ENCODE peak calls at places on chromosomes 11 and 22, in seven cellular contexts. One of them, this sample, is unnamed. For H3K4me1, the result is how much of the 10 kb centered on the place peaks cover.

GRCh38 chr22:35725521-35725920 is 7.8 kb downstream of the APOL5 start:
- DNase-seq in left ventricle myocardium inferior: no peak
- DNase-seq in thoracic aorta: no peak
- DNase-seq in ascending aorta: no peak
- DNase-seq in psoas muscle: no peak
- DNase-seq in lung: no peak
- DNase-seq in fibroblast of lung: no peak
- DNase-seq in this sample: no peak

GRCh38 chr11:16385099-16385498 is 28.8 kb upstream of the SOX6 start:
- DNase-seq in ascending aorta: no peak
- DNase-seq in left ventricle myocardium inferior: no peak
- DNase-seq in psoas muscle: no peak
- DNase-seq in fibroblast of lung: no peak
- DNase-seq in lung: no peak
- DNase-seq in thoracic aorta: no peak
- DNase-seq in this sample: no peak

GRCh38 chr11:69351460-69351859 is 57.5 kb downstream of the MYEOV start:
- DNase-seq in thoracic aorta: no peak
- DNase-seq in ascending aorta: no peak
- DNase-seq in psoas muscle: no peak
- DNase-seq in lung: no peak
- DNase-seq in left ventricle myocardium inferior: no peak
- DNase-seq in fibroblast of lung: peak
- DNase-seq in this sample: peak

GRCh38 chr22:46389081-46389480 is 53.6 kb downstream of the TRMU start:
- DNase-seq in psoas muscle: no peak
- DNase-seq in left ventricle myocardium inferior: no peak
- DNase-seq in ascending aorta: no peak
- DNase-seq in lung: no peak
- DNase-seq in thoracic aorta: no peak
- DNase-seq in fibroblast of lung: no peak
- DNase-seq in this sample: no peak

GRCh38 chr11:118939948-118940598 is 14.3 kb upstream of the BCL9L start:
- DNase-seq in lung: no peak
- DNase-seq in ascending aorta: no peak
- DNase-seq in psoas muscle: no peak
- DNase-seq in left ventricle myocardium inferior: no peak
- DNase-seq in thoracic aorta: no peak
- DNase-seq in fibroblast of lung: peak
- DNase-seq in this sample: no peak

GRCh38 chr11:130480721-130481140 is 32.3 kb downstream of the ADAMTS15 start:
- DNase-seq in left ventricle myocardium inferior: no peak
- DNase-seq in psoas muscle: no peak
- DNase-seq in fibroblast of lung: peak
- DNase-seq in ascending aorta: peak
- DNase-seq in lung: no peak
- DNase-seq in thoracic aorta: no peak
- DNase-seq in this sample: no peak

GRCh38 chr11:126061707-126062678 is 673 bp downstream of the CDON start:
- DNase-seq in thoracic aorta: no peak
- DNase-seq in ascending aorta: peak
- DNase-seq in lung: peak
- DNase-seq in fibroblast of lung: peak
- DNase-seq in left ventricle myocardium inferior: peak
- DNase-seq in psoas muscle: peak
- DNase-seq in this sample: no peak

GRCh38 chr11:125886997-125887372 is 483 bp upstream of the HYLS1 start:
- DNase-seq in fibroblast of lung: peak
- DNase-seq in psoas muscle: peak
- DNase-seq in left ventricle myocardium inferior: peak
- DNase-seq in ascending aorta: peak
- DNase-seq in thoracic aorta: no peak
- DNase-seq in lung: peak
- DNase-seq in this sample: peak

GRCh38 chr11:36012410-36012809 is 68.5 kb downstream of the LDLRAD3 start:
- DNase-seq in lung: no peak
- DNase-seq in fibroblast of lung: peak
- DNase-seq in left ventricle myocardium inferior: no peak
- DNase-seq in thoracic aorta: no peak
- DNase-seq in ascending aorta: no peak
- DNase-seq in psoas muscle: no peak
- DNase-seq in this sample: no peak

GRCh38 chr11:79437981-79438630 is 2.7 kb downstream of the TENM4 start:
- DNase-seq in lung: no peak
- DNase-seq in psoas muscle: no peak
- DNase-seq in ascending aorta: peak
- DNase-seq in left ventricle myocardium inferior: no peak
- DNase-seq in fibroblast of lung: peak
- DNase-seq in thoracic aorta: no peak
- DNase-seq in this sample: peak

GRCh38 chr11:3123761-3124733 is 41.1 kb downstream of the OSBPL5 start:
- DNase-seq in psoas muscle: peak
- DNase-seq in thoracic aorta: peak
- DNase-seq in lung: peak
- DNase-seq in ascending aorta: peak
- DNase-seq in fibroblast of lung: peak
- DNase-seq in left ventricle myocardium inferior: peak
- DNase-seq in this sample: peak

GRCh38 chr22:24071686-24072085 is 60.6 kb downstream of the CABIN1 start:
- DNase-seq in left ventricle myocardium inferior: no peak
- DNase-seq in fibroblast of lung: no peak
- DNase-seq in ascending aorta: no peak
- DNase-seq in thoracic aorta: no peak
- DNase-seq in psoas muscle: no peak
- DNase-seq in lung: no peak
- DNase-seq in this sample: no peak

GRCh38 chr11:90171359-90171758 is 36.9 kb downstream of the NAALAD2 start:
- DNase-seq in left ventricle myocardium inferior: no peak
- DNase-seq in fibroblast of lung: no peak
- DNase-seq in ascending aorta: no peak
- DNase-seq in lung: no peak
- DNase-seq in thoracic aorta: no peak
- DNase-seq in psoas muscle: no peak
- DNase-seq in this sample: no peak

GRCh38 chr11:68518191-68518590 is 57.6 kb downstream of the PPP6R3 start:
- DNase-seq in psoas muscle: no peak
- DNase-seq in lung: no peak
- DNase-seq in fibroblast of lung: no peak
- DNase-seq in thoracic aorta: no peak
- DNase-seq in left ventricle myocardium inferior: no peak
- DNase-seq in ascending aorta: no peak
- DNase-seq in this sample: no peak

GRCh38 chr11:112564228-112564955 is 303.7 kb upstream of the PLET1 start:
- DNase-seq in psoas muscle: no peak
- DNase-seq in left ventricle myocardium inferior: peak
- DNase-seq in fibroblast of lung: peak
- DNase-seq in ascending aorta: no peak
- DNase-seq in thoracic aorta: no peak
- DNase-seq in lung: no peak
- DNase-seq in this sample: no peak

DNA sequence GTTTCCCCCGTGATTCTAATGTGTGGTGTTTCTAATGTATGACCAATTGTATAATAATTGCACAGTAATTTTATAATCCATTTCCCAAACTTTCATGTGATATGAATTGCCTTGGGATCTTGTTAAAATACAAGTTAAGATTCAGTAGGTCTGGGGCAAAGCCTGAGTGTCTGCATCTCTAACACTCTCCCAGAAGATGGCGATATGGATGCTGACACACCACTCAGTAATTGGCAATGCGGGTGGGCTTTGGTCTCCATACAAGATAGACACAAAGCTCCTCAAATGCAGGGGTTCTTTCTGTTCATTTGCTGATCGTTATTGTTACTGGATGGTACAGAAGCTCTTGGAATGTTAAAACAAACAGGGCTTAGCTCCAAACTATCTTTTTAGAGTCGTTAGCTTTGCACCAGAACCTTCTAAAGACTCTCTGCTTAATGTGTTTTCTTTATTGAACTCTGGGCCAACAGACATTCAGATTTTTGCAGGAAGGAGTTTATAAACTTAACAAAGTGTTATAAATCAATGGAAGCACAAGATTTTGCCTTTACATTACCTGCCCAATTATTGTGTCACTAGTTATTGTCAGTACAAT is 45.4 kb upstream of the ANO3 start:
- DNase-seq in left ventricle myocardium inferior: no peak
- DNase-seq in ascending aorta: no peak
- DNase-seq in lung: no peak
- DNase-seq in psoas muscle: no peak
- DNase-seq in fibroblast of lung: peak
- DNase-seq in thoracic aorta: no peak
- DNase-seq in this sample: no peak
- TF ChIP-seq CTCF in left ventricle myocardium inferior: peak
- TF ChIP-seq CTCF in ascending aorta: no peak
- TF ChIP-seq CTCF in lung: no peak
- TF ChIP-seq CTCF in psoas muscle: no peak
- TF ChIP-seq CTCF in fibroblast of lung: peak
- TF ChIP-seq CTCF in thoracic aorta: no peak
- TF ChIP-seq CTCF in this sample: peak

DNA sequence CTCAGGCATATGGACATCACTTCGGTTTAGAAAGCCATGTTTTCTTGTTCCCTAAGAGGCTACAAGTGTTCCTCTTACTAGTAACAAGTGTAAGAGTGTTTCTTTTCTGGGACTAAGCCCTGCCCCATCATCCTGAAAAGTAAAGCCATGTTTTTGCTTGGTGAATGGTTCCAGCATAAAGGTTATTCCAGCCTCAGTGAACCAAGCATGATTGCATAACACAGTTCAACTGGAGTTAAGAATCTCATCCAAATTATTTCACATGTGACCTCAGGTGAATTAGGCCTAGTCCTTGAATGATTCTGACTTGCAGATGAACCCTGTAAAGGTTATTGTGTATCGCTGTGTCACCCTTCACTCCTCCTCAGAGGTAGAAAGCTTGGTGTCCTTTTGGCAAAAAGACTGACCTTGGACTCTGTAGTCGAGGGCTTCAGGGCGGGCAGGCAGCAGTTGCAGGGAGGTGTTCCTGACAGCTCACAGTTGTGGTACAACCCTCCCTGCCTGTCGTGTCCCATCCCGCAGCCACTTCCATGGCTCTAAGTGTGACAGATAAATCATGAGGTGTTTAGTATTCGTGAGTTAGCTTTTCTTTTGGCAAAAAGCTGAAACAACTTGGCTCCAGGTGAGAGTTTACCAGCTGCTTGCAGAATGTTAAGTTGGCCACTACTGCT is 321.8 kb downstream of the CADM1 start:
- DNase-seq in lung: no peak
- DNase-seq in psoas muscle: no peak
- DNase-seq in fibroblast of lung: no peak
- DNase-seq in left ventricle myocardium inferior: no peak
- DNase-seq in thoracic aorta: no peak
- DNase-seq in ascending aorta: no peak
- DNase-seq in this sample: no peak
- H3K4me1 ChIP-seq in lung: under half
- H3K4me1 ChIP-seq in psoas muscle: under half
- H3K4me1 ChIP-seq in fibroblast of lung: under half
- H3K4me1 ChIP-seq in left ventricle myocardium inferior: under half
- H3K4me1 ChIP-seq in thoracic aorta: under half
- H3K4me1 ChIP-seq in ascending aorta: under half
- H3K4me1 ChIP-seq in this sample: under half

DNA sequence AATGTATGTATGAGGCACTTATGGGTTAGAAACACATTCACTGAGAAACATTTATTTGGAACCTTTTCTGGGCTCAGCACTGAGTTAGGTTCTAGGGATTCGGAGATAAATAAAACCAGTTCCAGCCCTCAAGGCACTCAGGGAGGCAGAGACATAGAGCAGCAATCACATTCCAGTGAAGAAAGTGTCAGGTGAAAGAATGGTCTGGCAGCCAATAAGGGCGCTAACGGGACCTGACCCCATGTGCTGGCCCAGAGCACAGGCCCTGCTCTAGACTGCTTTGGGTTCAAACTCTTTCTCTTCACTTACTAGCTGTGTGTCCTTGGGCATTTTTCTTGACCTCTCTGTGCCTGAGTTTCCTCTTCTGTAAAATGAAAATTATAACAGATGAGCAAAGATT is 146.0 kb upstream of the SYT13 start:
- DNase-seq in ascending aorta: no peak
- DNase-seq in thoracic aorta: no peak
- DNase-seq in psoas muscle: no peak
- DNase-seq in lung: no peak
- DNase-seq in left ventricle myocardium inferior: no peak
- DNase-seq in fibroblast of lung: no peak
- DNase-seq in this sample: no peak
- H3K27ac ChIP-seq in ascending aorta: no peak
- H3K27ac ChIP-seq in thoracic aorta: no peak
- H3K27ac ChIP-seq in psoas muscle: no peak
- H3K27ac ChIP-seq in lung: no peak
- H3K27ac ChIP-seq in left ventricle myocardium inferior: no peak
- H3K27ac ChIP-seq in fibroblast of lung: no peak
- H3K27ac ChIP-seq in this sample: no peak

GRCh38 chr11:122024278-122024677 is 91.7 kb downstream of the BLID start:
- DNase-seq in ascending aorta: no peak
- DNase-seq in thoracic aorta: no peak
- DNase-seq in psoas muscle: no peak
- DNase-seq in fibroblast of lung: no peak
- DNase-seq in left ventricle myocardium inferior: no peak
- DNase-seq in lung: no peak
- DNase-seq in this sample: no peak

GRCh38 chr11:122022646-122023045 is 93.4 kb downstream of the BLID start:
- DNase-seq in left ventricle myocardium inferior: no peak
- DNase-seq in fibroblast of lung: no peak
- DNase-seq in lung: no peak
- DNase-seq in thoracic aorta: no peak
- DNase-seq in ascending aorta: no peak
- DNase-seq in psoas muscle: no peak
- DNase-seq in this sample: no peak

GRCh38 chr11:122025757-122026156 is 90.3 kb downstream of the BLID start:
- DNase-seq in thoracic aorta: no peak
- DNase-seq in fibroblast of lung: no peak
- DNase-seq in psoas muscle: no peak
- DNase-seq in ascending aorta: no peak
- DNase-seq in left ventricle myocardium inferior: no peak
- DNase-seq in lung: no peak
- DNase-seq in this sample: no peak

GRCh38 chr11:122020902-122021301 is 95.1 kb downstream of the BLID start:
- DNase-seq in ascending aorta: no peak
- DNase-seq in thoracic aorta: no peak
- DNase-seq in left ventricle myocardium inferior: no peak
- DNase-seq in fibroblast of lung: no peak
- DNase-seq in lung: no peak
- DNase-seq in psoas muscle: no peak
- DNase-seq in this sample: no peak

DNA sequence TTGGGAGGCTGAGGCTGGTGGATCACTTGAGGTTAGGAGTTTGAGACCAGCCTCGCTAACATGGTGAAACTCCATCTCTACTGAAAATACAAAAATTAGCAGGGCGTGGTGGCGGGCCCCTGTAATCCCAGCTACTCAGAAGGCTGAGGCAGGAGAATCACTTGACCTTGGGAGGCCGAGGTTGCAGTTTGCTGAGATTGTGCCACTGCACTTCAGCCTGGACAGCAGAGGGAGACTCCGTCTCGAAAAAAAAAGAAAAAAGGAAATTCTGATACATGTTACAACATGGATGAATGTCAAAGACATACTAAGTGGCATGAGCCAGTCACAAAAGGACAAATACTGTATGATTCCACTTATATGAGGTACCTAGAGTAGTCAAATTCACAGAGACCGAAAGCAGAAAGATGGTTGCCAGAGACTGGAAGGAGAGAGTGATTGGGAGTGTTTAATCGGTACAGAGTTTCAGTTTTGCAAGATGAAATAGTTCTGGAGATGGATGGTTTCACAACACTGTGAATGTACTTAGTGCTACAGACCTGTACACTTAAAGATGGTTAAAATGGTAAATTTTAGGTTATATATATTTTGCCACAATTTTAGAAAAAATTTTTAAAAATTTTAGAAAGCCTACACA is 92.3 kb downstream of the BLID start:
- DNase-seq in ascending aorta: no peak
- DNase-seq in thoracic aorta: no peak
- DNase-seq in left ventricle myocardium inferior: no peak
- DNase-seq in psoas muscle: no peak
- DNase-seq in fibroblast of lung: no peak
- DNase-seq in lung: no peak
- DNase-seq in this sample: no peak
- TF ChIP-seq CTCF in ascending aorta: peak
- TF ChIP-seq CTCF in thoracic aorta: peak
- TF ChIP-seq CTCF in left ventricle myocardium inferior: peak
- TF ChIP-seq CTCF in psoas muscle: no peak
- TF ChIP-seq CTCF in fibroblast of lung: peak
- TF ChIP-seq CTCF in lung: no peak
- TF ChIP-seq CTCF in this sample: peak